ENCODE peak calls at places on chromosomes 3 and 15, in eight cellular contexts. O, C, G, P, B, R, K and A are unnamed samples.

GRCh38 chr15:20358066-20358780 is 183.4 kb downstream of the GOLGA6L6 start:
- DNase-seq in G (no peak), K (no peak), B (no peak), O (no peak), C (no peak), R (no peak), P (no peak), A (no peak)

GRCh38 chr15:78915341-78916087 is 29.3 kb downstream of the CTSH start:
- DNase-seq in G (no peak), O (no peak), P (no peak), K (no peak), R (no peak), C (no peak), B (no peak), A (no peak)

GRCh38 chr15:72276326-72276700 is 4.0 kb upstream of the PARP6 start:
- DNase-seq in B (no peak), K (no peak), P (no peak), O (no peak), R (no peak), G (no peak), C (no peak), A (no peak)

GRCh38 chr15:94177112-94177511 is 54.2 kb upstream of the MCTP2 start:
- DNase-seq in G (no peak), K (no peak), C (no peak), R (no peak), P (no peak), O (no peak), B (no peak), A (no peak)

GRCh38 chr15:84702961-84703482 is 12.9 kb downstream of the SEC11A start:
- DNase-seq in R (no peak), P (no peak), B (no peak), O (no peak), G (no peak), C (no peak), K (no peak), A (no peak)

GRCh38 chr3:152071924-152072323 is 196.8 kb upstream of the MBNL1 start:
- DNase-seq in C (peak; percentile 53), O (no peak), G (no peak), B (peak; percentile 11), P (peak; percentile 30), R (no peak), K (no peak), A (peak; percentile 15)

GRCh38 chr15:82231842-82232241 is 30.7 kb downstream of the EFL1 start:
- DNase-seq in K (no peak), R (no peak), O (no peak), P (no peak), B (no peak), G (no peak), C (no peak), A (no peak)

GRCh38 chr3:168455814-168456213 is 360.1 kb upstream of the GOLIM4 start:
- DNase-seq in G (no peak), P (no peak), O (no peak), R (no peak), B (no peak), K (no peak), C (no peak), A (no peak)

GRCh38 chr3:67605377-67605776 is 49.0 kb downstream of the SUCLG2 start:
- DNase-seq in P (no peak), B (no peak), R (no peak), G (no peak), C (no peak), K (no peak), O (no peak), A (no peak)

GRCh38 chr3:30294241-30294667 is 312.1 kb upstream of the TGFBR2 start:
- DNase-seq in P (no peak), G (no peak), O (peak; percentile 66), R (no peak), K (no peak), C (no peak), B (no peak), A (no peak)

GRCh38 chr3:121800906-121801305 is 34.0 kb downstream of the IQCB1 start:
- DNase-seq in O (no peak), K (no peak), P (no peak), C (no peak), R (no peak), B (no peak), G (no peak), A (no peak)

GRCh38 chr3:56879453-56880224 is 77.9 kb upstream of the ARHGEF3 start:
- DNase-seq in B (no peak), K (no peak), G (no peak), P (no peak), C (no peak), R (no peak), O (no peak), A (no peak)

GRCh38 chr3:132231633-132232032 is 85.6 kb upstream of the ACP3 start:
- DNase-seq in O (no peak), R (no peak), K (no peak), P (no peak), B (peak; percentile 38), G (no peak), C (no peak), A (no peak)

GRCh38 chr3:166190360-166190759 is 353.1 kb upstream of the BCHE start:
- DNase-seq in B (no peak), G (no peak), P (no peak), R (no peak), K (no peak), O (peak; percentile 2), C (no peak), A (no peak)

GRCh38 chr3:9102240-9102841 is 139.1 kb upstream of the RAD18 start:
- DNase-seq in C (no peak), K (no peak), B (no peak), P (no peak), R (no peak), G (no peak), O (no peak), A (no peak)

GRCh38 chr3:11479230-11479620 is 164.5 kb downstream of the VGLL4 start:
- DNase-seq in P (no peak), O (no peak), K (no peak), B (no peak), R (no peak), C (no peak), G (no peak), A (no peak)

GRCh38 chr3:134650431-134651346 is at the start of gene KY:
- DNase-seq in P (peak; percentile 46), R (no peak), O (peak; percentile 33), C (peak; percentile 87), G (peak; percentile 22), B (peak; percentile 67), K (no peak), A (peak; percentile 50)

GRCh38 chr15:91456251-91456718 is 356.2 kb downstream of the SV2B start:
- DNase-seq in G (no peak), K (no peak), R (no peak), O (peak; percentile 70), C (no peak), B (peak; percentile 88), P (no peak), A (no peak)

GRCh38 chr3:172217877-172218276 is 178.5 kb downstream of the FNDC3B start:
- DNase-seq in C (no peak), K (no peak), P (no peak), G (no peak), R (no peak), B (no peak), O (no peak), A (no peak)

GRCh38 chr3:20015525-20015924 is 3.5 kb upstream of the PP2D1 start:
- DNase-seq in B (no peak), R (no peak), G (no peak), K (no peak), O (no peak), C (no peak), P (no peak), A (no peak)

GRCh38 chr3:56001991-56002390 is 466.3 kb downstream of the ERC2 start:
- DNase-seq in G (no peak), O (no peak), P (no peak), C (no peak), R (no peak), B (no peak), K (no peak), A (no peak)

GRCh38 chr15:97545799-97546198 is 414.7 kb upstream of the ARRDC4 start:
- DNase-seq in P (no peak), R (no peak), K (no peak), C (no peak), O (no peak), G (no peak), B (no peak), A (no peak)

GRCh38 chr3:114223146-114223545 is 14.2 kb downstream of the ZNF80 start:
- DNase-seq in B (no peak), O (no peak), P (no peak), K (no peak), C (no peak), G (no peak), R (no peak), A (no peak)

GRCh38 chr15:77541421-77542181 is 91.1 kb downstream of the LINGO1 start:
- DNase-seq in O (no peak), K (no peak), C (no peak), P (no peak), R (no peak), G (no peak), B (no peak), A (no peak)

GRCh38 chr3:81761904-81762565 is 590 bp upstream of the GBE1 start:
- DNase-seq in C (no peak), O (no peak), B (no peak), K (no peak), R (no peak), G (no peak), P (no peak), A (no peak)

GRCh38 chr3:143337387-143337786 is 217.8 kb downstream of the CHST2 start:
- DNase-seq in K (no peak), B (no peak), R (no peak), G (no peak), P (no peak), C (no peak), O (no peak), A (no peak)

GRCh38 chr3:47984089-47984759 is 32.0 kb downstream of the MAP4 start:
- DNase-seq in B (no peak), P (no peak), G (no peak), R (no peak), O (no peak), K (no peak), C (no peak), A (no peak)

GRCh38 chr3:125121246-125122010 is 65.6 kb upstream of the HEG1 start:
- DNase-seq in K (no peak), P (no peak), C (no peak), G (peak; percentile 53), B (no peak), R (no peak), O (no peak), A (no peak)

GRCh38 chr15:85749261-85750151 is 45.2 kb downstream of the KLHL25 start:
- DNase-seq in R (no peak), G (no peak), K (no peak), P (no peak), O (no peak), C (no peak), B (no peak), A (no peak)

GRCh38 chr3:56929809-56930615 is 128.3 kb upstream of the ARHGEF3 start:
- DNase-seq in R (no peak), P (no peak), O (no peak), K (no peak), B (no peak), G (no peak), C (no peak), A (no peak)